ENCODE peak calls at places on chromosome 21, in four cellular contexts. L is posterior cingulate gyrus, A is ascending aorta, T is NCI-H1930. W is an unnamed sample.

GRCh38 chr21:44395260-44395659 is 41.8 kb downstream of the TRPM2 start:
- DNase-seq in L (peak; percentile 38), A (peak; percentile 55), T (no peak), W (no peak)

GRCh38 chr21:14962217-14962616 is 102.6 kb downstream of the NRIP1 start:
- DNase-seq in L (no peak), A (no peak), T (no peak), W (no peak)

GRCh38 chr21:41877901-41878830 is 978 bp downstream of the PRDM15 start:
- DNase-seq in L (no peak), A (no peak), T (peak; percentile 54), W (peak; percentile 39)

GRCh38 chr21:46662765-46663500 is 27.5 kb downstream of the PRMT2 start:
- DNase-seq in L (no peak), A (no peak), T (no peak), W (no peak)

GRCh38 chr21:45340515-45340914 is 52.8 kb upstream of the POFUT2 start:
- DNase-seq in L (peak; percentile 69), A (no peak), T (no peak), W (no peak)

GRCh38 chr21:38139380-38140168 is 117.2 kb upstream of the KCNJ15 start:
- DNase-seq in L (no peak), A (no peak), T (peak; percentile 22), W (no peak)

GRCh38 chr21:44836666-44837471 is 19.0 kb upstream of the SUMO3 start:
- DNase-seq in L (peak; percentile 80), A (no peak), T (no peak), W (peak; percentile 76)

GRCh38 chr21:44854664-44855446 is 18.6 kb downstream of the PTTG1IP start:
- DNase-seq in L (peak; percentile 55), A (peak; percentile 54), T (no peak), W (no peak)

GRCh38 chr21:36186506-36187399 is 30.1 kb downstream of the DOP1B start:
- DNase-seq in L (no peak), A (no peak), T (no peak), W (no peak)

GRCh38 chr21:31946236-31946635 is 73.4 kb downstream of the HUNK start:
- DNase-seq in L (no peak), A (no peak), T (no peak), W (no peak)

GRCh38 chr21:29295066-29295650 is 3.6 kb upstream of the BACH1 start:
- DNase-seq in L (no peak), A (no peak), T (no peak), W (no peak)

GRCh38 chr21:18608226-18608625 is 204.6 kb upstream of the TMPRSS15 start:
- DNase-seq in L (no peak), A (no peak), T (peak; percentile 79), W (peak; percentile 52)

GRCh38 chr21:40556442-40556968 is 290.5 kb downstream of the DSCAM start:
- DNase-seq in L (no peak), A (no peak), T (no peak), W (no peak)

GRCh38 chr21:18251065-18251464 is 6.4 kb downstream of the CHODL start:
- DNase-seq in L (no peak), A (no peak), T (no peak), W (no peak)

GRCh38 chr21:43274946-43275310 is 106.1 kb downstream of the CRYAA start:
- DNase-seq in L (peak; percentile 56), A (no peak), T (no peak), W (no peak)

GRCh38 chr21:46139686-46140085 is 15.7 kb downstream of the FTCD start:
- DNase-seq in L (no peak), A (no peak), T (no peak), W (no peak)

GRCh38 chr21:35041122-35041521 is 8.0 kb downstream of the RUNX1 start:
- DNase-seq in L (no peak), A (no peak), T (no peak), W (no peak)

GRCh38 chr21:45724994-45725843 is 81.7 kb downstream of the PCBP3 start:
- DNase-seq in L (no peak), A (no peak), T (no peak), W (no peak)

GRCh38 chr21:42476493-42477342 is 19.3 kb downstream of the RSPH1 start:
- DNase-seq in L (no peak), A (peak; percentile 51), T (no peak), W (no peak)

GRCh38 chr21:42068592-42068991 is 2.5 kb upstream of the UMODL1 start:
- DNase-seq in L (peak; percentile 66), A (no peak), T (no peak), W (no peak)

GRCh38 chr21:16159213-16159970 is 429.6 kb downstream of the USP25 start:
- DNase-seq in L (no peak), A (no peak), T (no peak), W (no peak)

GRCh38 chr21:44375281-44375651 is 21.8 kb downstream of the TRPM2 start:
- DNase-seq in L (peak; percentile 75), A (peak; percentile 75), T (no peak), W (no peak)

GRCh38 chr21:38984982-38985422 is 179.3 kb downstream of the ETS2 start:
- DNase-seq in L (no peak), A (no peak), T (no peak), W (no peak)

GRCh38 chr21:42175110-42175710 is 43.7 kb upstream of the ABCG1 start:
- DNase-seq in L (no peak), A (no peak), T (no peak), W (no peak)

GRCh38 chr21:25885880-25886279 is 151.1 kb downstream of the GABPA start:
- DNase-seq in L (no peak), A (no peak), T (no peak), W (no peak)

GRCh38 chr21:19565587-19565986 is 1162.0 kb upstream of the TMPRSS15 start:
- DNase-seq in L (no peak), A (no peak), T (no peak), W (no peak)

GRCh38 chr21:45855248-45855801 is 126.2 kb upstream of the COL6A1 start:
- DNase-seq in L (no peak), A (peak; percentile 58), T (no peak), W (no peak)

W was measured in SK-N-DZ.